ENCODE peak calls at places on chromosomes 2 and 18, in six cellular contexts. I, J, F, Z, G and V are unnamed samples.

GRCh38 chr2:233029321-233029720 is 3.2 kb upstream of the NEU2 start:
- DNase-seq in I (no peak), J (no peak), F (no peak), Z (no peak), G (no peak), V (no peak)

GRCh38 chr2:166373951-166374350 is 1.8 kb downstream of the SCN9A start:
- DNase-seq in I (peak; percentile 80), J (no peak), F (no peak), Z (peak; percentile 16), G (no peak), V (no peak)

GRCh38 chr2:11502740-11503292 is 31.0 kb upstream of the GREB1 start:
- DNase-seq in I (peak; percentile 88), J (no peak), F (no peak), Z (no peak), G (no peak), V (no peak)

GRCh38 chr2:39124000-39124769 is 3.3 kb upstream of the SOS1 start:
- DNase-seq in I (peak; percentile 97), J (peak; percentile 91), F (peak; percentile 98), Z (peak; percentile 99), G (peak; percentile 97), V (peak; percentile 67)

GRCh38 chr2:38788306-38788705 is 10.3 kb downstream of the GEMIN6 start:
- DNase-seq in I (no peak), J (no peak), F (no peak), Z (no peak), G (no peak), V (no peak)

GRCh38 chr2:165015052-165015642 is 59.8 kb upstream of the SLC38A11 start:
- DNase-seq in I (peak; percentile 68), J (no peak), F (peak; percentile 68), Z (peak; percentile 67), G (no peak), V (no peak)

GRCh38 chr2:67526283-67526682 is 129.2 kb downstream of the ETAA1 start:
- DNase-seq in I (no peak), J (no peak), F (no peak), Z (peak; percentile 4), G (no peak), V (no peak)

GRCh38 chr18:1578505-1578904 is 673.8 kb downstream of the ADCYAP1 start:
- DNase-seq in I (no peak), J (no peak), F (peak; percentile 20), Z (no peak), G (no peak), V (no peak)

GRCh38 chr18:3753116-3753515 is 303.1 kb downstream of the TGIF1 start:
- DNase-seq in I (no peak), J (no peak), F (no peak), Z (no peak), G (no peak), V (no peak)

GRCh38 chr2:157217409-157217808 is 40.1 kb upstream of the GALNT5 start:
- DNase-seq in I (no peak), J (no peak), F (no peak), Z (no peak), G (no peak), V (no peak)

GRCh38 chr18:57846258-57846657 is 43.1 kb upstream of the ATP8B1 start:
- DNase-seq in I (no peak), J (no peak), F (no peak), Z (no peak), G (no peak), V (no peak)

GRCh38 chr2:144607899-144608477 is 88.1 kb upstream of the ZEB2 start:
- DNase-seq in I (no peak), J (no peak), F (peak; percentile 57), Z (peak; percentile 29), G (peak; percentile 68), V (no peak)

GRCh38 chr2:189437931-189438330 is 3.3 kb upstream of the WDR75 start:
- DNase-seq in I (no peak), J (no peak), F (no peak), Z (no peak), G (no peak), V (no peak)

GRCh38 chr2:61361068-61361467 is 109.8 kb downstream of the USP34 start:
- DNase-seq in I (no peak), J (no peak), F (no peak), Z (no peak), G (no peak), V (no peak)

GRCh38 chr2:60530228-60530627 is 23.2 kb downstream of the BCL11A start:
- DNase-seq in I (no peak), J (no peak), F (no peak), Z (no peak), G (peak; percentile 29), V (no peak)

GRCh38 chr2:135820003-135820618 is 16.9 kb downstream of the LCT start:
- DNase-seq in I (no peak), J (no peak), F (no peak), Z (peak; percentile 96), G (no peak), V (no peak)

GRCh38 chr2:156005999-156006712 is 326.4 kb downstream of the NR4A2 start:
- DNase-seq in I (peak; percentile 4), J (no peak), F (no peak), Z (peak; percentile 15), G (no peak), V (no peak)

GRCh38 chr2:48356701-48357322 is 173.1 kb upstream of the STON1 start:
- DNase-seq in I (no peak), J (no peak), F (no peak), Z (peak; percentile 73), G (no peak), V (no peak)

GRCh38 chr2:152200562-152201465 is 25.3 kb upstream of the STAM2 start:
- DNase-seq in I (peak; percentile 77), J (peak; percentile 76), F (peak; percentile 91), Z (peak; percentile 79), G (peak; percentile 91), V (peak; percentile 15)

GRCh38 chr2:190359896-190360376 is 16.5 kb downstream of the INPP1 start:
- DNase-seq in I (peak; percentile 51), J (peak; percentile 33), F (peak; percentile 72), Z (no peak), G (peak; percentile 81), V (no peak)

GRCh38 chr2:96914332-96914731 is 44.5 kb upstream of the SEMA4C start:
- DNase-seq in I (no peak), J (no peak), F (no peak), Z (no peak), G (no peak), V (no peak)

GRCh38 chr2:216312441-216312840 is 59.8 kb downstream of the MARCHF4 start:
- DNase-seq in I (no peak), J (no peak), F (no peak), Z (no peak), G (no peak), V (no peak)

GRCh38 chr2:206518997-206519396 is 75.7 kb downstream of the ADAM23 start:
- DNase-seq in I (no peak), J (no peak), F (no peak), Z (no peak), G (no peak), V (no peak)

GRCh38 chr2:126910637-126911036 is 11.9 kb downstream of the TEX51 start:
- DNase-seq in I (no peak), J (no peak), F (no peak), Z (no peak), G (no peak), V (no peak)

GRCh38 chr2:164657129-164657528 is 35.8 kb upstream of the GRB14 start:
- DNase-seq in I (no peak), J (no peak), F (no peak), Z (no peak), G (no peak), V (no peak)

GRCh38 chr2:70574102-70574501 is 20.5 kb upstream of the TGFA start:
- DNase-seq in I (no peak), J (no peak), F (no peak), Z (no peak), G (no peak), V (no peak)

GRCh38 chr2:63009490-63009889 is 41.1 kb upstream of the OTX1 start:
- DNase-seq in I (peak; percentile 46), J (no peak), F (no peak), Z (no peak), G (no peak), V (no peak)

GRCh38 chr2:207111757-207112156 is 54.0 kb downstream of the KLF7 start:
- DNase-seq in I (no peak), J (no peak), F (no peak), Z (no peak), G (no peak), V (no peak)

GRCh38 chr18:23876496-23876895 is 138.1 kb upstream of the TTC39C start:
- DNase-seq in I (no peak), J (no peak), F (no peak), Z (no peak), G (no peak), V (no peak)

GRCh38 chr2:105373895-105374401 is 24.9 kb downstream of the FHL2 start:
- DNase-seq in I (no peak), J (no peak), F (no peak), Z (no peak), G (no peak), V (no peak)

GRCh38 chr2:27133195-27133875 is 1.1 kb downstream of the PREB start:
- DNase-seq in I (no peak), J (peak; percentile 48), F (peak; percentile 43), Z (no peak), G (no peak), V (no peak)

GRCh38 chr18:75209129-75209951 is at the start of gene PTGR3:
- DNase-seq in I (peak; percentile 86), J (peak; percentile 82), F (peak; percentile 93), Z (peak; percentile 94), G (peak; percentile 94), V (peak; percentile 44)
- TF ChIP-seq POLR2A in I (peak; percentile 65), J (peak; percentile 75), F (peak; percentile 56), Z (peak; percentile 20), G (no peak), V (peak; percentile 10)

DNA sequence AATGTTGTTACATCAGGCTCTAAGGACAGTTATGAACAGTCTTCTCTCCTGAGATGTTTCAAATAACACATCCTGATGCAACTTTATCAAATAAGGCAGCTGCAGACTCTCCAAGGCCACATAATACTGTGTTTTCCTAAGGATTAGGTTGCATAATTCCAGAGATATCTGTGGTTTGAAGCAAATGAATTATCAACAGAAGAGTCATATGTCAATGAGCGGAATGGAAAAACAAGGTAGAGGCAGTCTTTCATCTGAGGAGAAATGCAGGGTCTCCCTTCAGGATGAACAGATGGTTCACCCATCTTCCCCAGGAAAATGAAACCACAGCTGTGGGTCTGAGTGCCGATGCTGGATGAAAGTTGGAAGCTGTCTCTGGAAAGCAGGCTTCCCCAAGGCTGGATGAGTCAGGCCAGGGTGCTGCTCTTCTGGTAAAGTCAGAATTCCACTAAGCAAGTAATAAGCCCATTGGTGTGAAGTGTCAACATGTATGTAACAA is 22.2 kb downstream of the LYG1 start:
- DNase-seq in I (peak; percentile 99), J (no peak), F (no peak), Z (no peak), G (no peak), V (no peak)
- H3K4me3 ChIP-seq in I (no peak overlapping the region), J (no peak overlapping the region), F (no peak overlapping the region), Z (no peak overlapping the region), G (no peak overlapping the region), V (no peak overlapping the region)

GRCh38 chr2:237724811-237725478 is 73.6 kb upstream of the RBM44 start:
- DNase-seq in I (no peak), J (no peak), F (no peak), Z (no peak), G (no peak), V (no peak)
- TF ChIP-seq POLR2A in I (no peak), J (no peak), F (no peak), Z (no peak), G (no peak), V (no peak)

DNA sequence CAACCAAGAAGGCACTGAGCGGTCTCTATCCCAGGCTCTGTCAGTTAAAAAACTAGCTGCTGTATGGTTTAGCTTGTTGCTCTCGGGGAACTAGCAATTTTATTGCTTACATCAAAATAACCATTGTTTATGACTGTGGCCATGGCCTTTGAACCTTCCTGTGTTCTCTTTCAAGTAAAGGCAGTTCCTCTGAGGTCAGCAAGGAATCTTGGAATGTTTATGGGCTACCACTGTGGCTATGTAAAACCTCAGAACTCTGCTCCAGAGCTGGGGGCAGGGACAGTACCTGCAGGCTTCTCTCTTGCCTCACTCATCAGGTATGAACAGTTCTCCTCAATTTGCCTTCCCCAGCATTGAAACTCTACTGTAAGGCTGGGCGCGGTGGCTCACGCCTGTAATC is 416.0 kb upstream of the NETO1 start:
- DNase-seq in I (no peak), J (no peak), F (no peak), Z (no peak), G (no peak), V (no peak)
- H3K4me3 ChIP-seq in I (no peak overlapping the region), J (no peak overlapping the region), F (no peak overlapping the region), Z (no peak overlapping the region), G (no peak overlapping the region), V (no peak overlapping the region)